ENCODE peak calls at places on chromosomes 3 and 15, in ten cellular contexts. X is NCI-H2029; D is NCI-H460; E is fibroblast of the conjunctiva; K is activated T-helper 1 cell treated with anti-CD3 and anti-CD28 coated beads, Interleukin-12 subunit alpha, Interleukin-12 subunit beta, Interleukin-2, Interleukin-4 antibody, amounts not matched to agents 30 ng/mL and 10 ng/mL and 1 ng/mL, durations not matched to agents 14 hours and 24 hours and 36 hours; L is progenitor cell of endocrine pancreas; V is GM23248; P is Calu3; Q is retinal pigment epithelial cell; F is activated T-helper 9 cell treated with anti-CD3 and anti-CD28 coated beads, Interleukin-2, amount 50 U/mL, for 16 hours. G is an unnamed sample.
A peak's percentile ranks its signal among the peaks of the same experiment; 100 is the strongest.

GRCh38 chr15:65326109-65326508 is 21.6 kb downstream of the RNU5B-1 start:
- DNase-seq in E (no peak), K (no peak), P (no peak), L (no peak), D (no peak), V (no peak), F (no peak), X (peak; percentile 42), Q (no peak), G (no peak)

GRCh38 chr3:187878776-187879524 is 133.7 kb upstream of the BCL6 start:
- DNase-seq in F (no peak), K (no peak), D (no peak), X (peak; percentile 37), V (peak; percentile 74), L (no peak), Q (peak; percentile 71), P (no peak), E (no peak), G (peak; percentile 73)

GRCh38 chr3:190601597-190601996 is 87.7 kb downstream of the IL1RAP start:
- DNase-seq in V (no peak), K (no peak), P (no peak), F (no peak), D (no peak), L (no peak), Q (no peak), E (no peak), X (no peak), G (no peak)

GRCh38 chr3:184227481-184227935 is 1.9 kb upstream of the VWA5B2 start:
- DNase-seq in E (no peak), D (no peak), V (peak; percentile 51), L (no peak), K (peak; percentile 32), P (peak; percentile 76), F (peak; percentile 30), X (peak; percentile 36), Q (no peak), G (peak; percentile 18)

GRCh38 chr3:177201707-177202397 is 4.6 kb upstream of the TBL1XR1 start:
- DNase-seq in F (peak; percentile 29), L (no peak), V (no peak), P (no peak), E (no peak), X (no peak), Q (no peak), K (peak; percentile 65), D (no peak), G (no peak)

GRCh38 chr15:71151061-71151460 is 35.8 kb downstream of the THSD4 start:
- DNase-seq in F (no peak), E (no peak), V (peak; percentile 70), P (no peak), D (no peak), Q (no peak), X (no peak), L (no peak), K (no peak), G (no peak)

GRCh38 chr3:161149529-161149928 is 44.4 kb upstream of the B3GALNT1 start:
- DNase-seq in D (no peak), K (no peak), X (no peak), P (no peak), V (no peak), F (no peak), L (no peak), E (peak; percentile 35), Q (no peak), G (no peak)

GRCh38 chr15:66947471-66947870 is 117.9 kb upstream of the SMAD3 start:
- DNase-seq in Q (no peak), V (no peak), K (no peak), F (no peak), X (no peak), D (no peak), P (no peak), L (no peak), E (no peak), G (no peak)

GRCh38 chr3:194472290-194472920 is 14.4 kb downstream of the ATP13A3 start:
- DNase-seq in D (peak; percentile 49), F (no peak), X (peak; percentile 45), E (peak; percentile 74), Q (no peak), K (peak; percentile 16), P (peak; percentile 49), L (no peak), V (peak; percentile 81), G (peak; percentile 57)

GRCh38 chr3:13414040-13414729 is 5.9 kb downstream of the NUP210 start:
- DNase-seq in K (peak; percentile 57), V (no peak), D (no peak), E (no peak), F (peak; percentile 43), Q (no peak), L (no peak), P (peak; percentile 14), X (no peak), G (peak; percentile 51)

GRCh38 chr3:178485756-178486155 is 50.5 kb upstream of the KCNMB2 start:
- DNase-seq in E (peak; percentile 38), K (no peak), D (no peak), X (no peak), L (no peak), F (no peak), P (no peak), V (peak; percentile 80), Q (no peak), G (no peak)

GRCh38 chr15:49946681-49947080 is 172.4 kb downstream of the ATP8B4 start:
- DNase-seq in V (no peak), E (no peak), X (peak; percentile 59), F (no peak), P (no peak), L (no peak), K (no peak), Q (no peak), D (no peak), G (no peak)

GRCh38 chr15:63061971-63062370 is 19.4 kb downstream of the TPM1 start:
- DNase-seq in D (no peak), P (no peak), E (no peak), L (no peak), Q (no peak), K (no peak), V (peak; percentile 36), F (no peak), X (no peak), G (no peak)

GRCh38 chr3:14920536-14920935 is 26.8 kb upstream of the NR2C2 start:
- DNase-seq in K (no peak), F (no peak), L (no peak), X (no peak), V (no peak), P (no peak), Q (no peak), D (no peak), E (no peak), G (no peak)

GRCh38 chr3:49602877-49603411 is 48.7 kb downstream of the BSN start:
- DNase-seq in V (no peak), F (peak; percentile 27), K (peak; percentile 48), X (peak; percentile 42), L (no peak), E (no peak), Q (no peak), D (no peak), P (peak; percentile 43), G (no peak)

GRCh38 chr3:20055020-20055775 is 15.0 kb downstream of the KAT2B start:
- DNase-seq in F (no peak), L (no peak), K (no peak), Q (no peak), E (no peak), X (no peak), V (peak; percentile 5), P (no peak), D (no peak), G (peak; percentile 57)

GRCh38 chr15:94083467-94083991 is 147.8 kb upstream of the MCTP2 start:
- DNase-seq in Q (no peak), P (no peak), L (no peak), K (no peak), F (no peak), D (no peak), X (no peak), V (peak; percentile 88), E (peak; percentile 9), G (peak; percentile 81)

GRCh38 chr3:139319428-139320402 is 24.1 kb upstream of the MRPS22 start:
- DNase-seq in D (no peak), P (peak; percentile 65), V (no peak), X (no peak), Q (no peak), L (no peak), K (no peak), E (no peak), F (no peak), G (no peak)

GRCh38 chr3:9503283-9503682 is 50.3 kb downstream of the LHFPL4 start:
- DNase-seq in L (peak; percentile 79), F (peak; percentile 50), K (peak; percentile 57), V (peak; percentile 55), X (peak; percentile 75), Q (peak; percentile 37), D (peak; percentile 57), E (peak; percentile 44), P (peak; percentile 77), G (peak; percentile 67)

GRCh38 chr3:113212845-113213375 is 1.6 kb downstream of the BOC start:
- DNase-seq in X (no peak), V (peak; percentile 43), D (no peak), P (no peak), Q (no peak), K (no peak), E (no peak), L (no peak), F (no peak), G (no peak)